ENCODE peak calls at places on chromosomes 1 and 21, in eight cellular contexts. F is GM12864, A is mammary epithelial cell, E is foreskin fibroblast, J is glutamatergic neuron, D is IMR-90, K is hepatocyte, H is OCI-LY7. Y is an unnamed sample.

GRCh38 chr1:16430598-16430997 is 6.6 kb downstream of the SPATA21 start:
- DNase-seq in F (no peak), A (peak), E (no peak), J (no peak), D (no peak), K (no peak), H (peak), Y (no peak)

GRCh38 chr21:28138272-28138671 is 854.4 kb downstream of the LTN1 start:
- DNase-seq in F (no peak), A (no peak), E (no peak), J (no peak), D (peak), K (no peak), H (no peak), Y (no peak)

GRCh38 chr1:161196521-161197451 is 2.1 kb downstream of the ADAMTS4 start:
- DNase-seq in F (no peak), A (no peak), E (peak), J (no peak), D (peak), K (peak), H (no peak), Y (no peak)

GRCh38 chr1:18480315-18481189 is at the start of gene KLHDC7A:
- DNase-seq in F (no peak), A (peak), E (no peak), J (no peak), D (no peak), K (peak), H (peak), Y (no peak)

GRCh38 chr1:2152914-2153313 is 41.7 kb downstream of the FAAP20 start:
- DNase-seq in F (no peak), A (peak), E (no peak), J (no peak), D (no peak), K (no peak), H (no peak), Y (no peak)

GRCh38 chr1:211620097-211620496 is 41.1 kb upstream of the SLC30A1 start:
- DNase-seq in F (no peak), A (no peak), E (no peak), J (no peak), D (no peak), K (no peak), H (no peak), Y (no peak)

GRCh38 chr1:243233908-243234307 is 21.2 kb downstream of the CEP170 start:
- DNase-seq in F (no peak), A (no peak), E (peak), J (no peak), D (peak), K (no peak), H (no peak), Y (no peak)

GRCh38 chr1:146036241-146036989 is 14.9 kb upstream of the HJV start:
- DNase-seq in F (no peak), A (no peak), E (no peak), J (no peak), D (no peak), K (no peak), H (peak), Y (no peak)

GRCh38 chr21:34807146-34807880 is 138.5 kb downstream of the CLIC6 start:
- DNase-seq in F (peak), A (peak), E (peak), J (no peak), D (peak), K (peak), H (no peak), Y (peak)

GRCh38 chr1:70866522-70867256 is 180.9 kb downstream of the PTGER3 start:
- DNase-seq in F (no peak), A (no peak), E (no peak), J (no peak), D (no peak), K (no peak), H (no peak), Y (no peak)
- TF ChIP-seq CTCF in F (no peak), A (peak), E (no peak), J (no peak), D (no peak), K (no peak), H (peak), Y (no peak)

GRCh38 chr1:115478933-115479551 is 141.0 kb upstream of the NGF start:
- DNase-seq in F (no peak), A (no peak), E (no peak), J (no peak), D (no peak), K (no peak), H (no peak), Y (no peak)

GRCh38 chr1:115477071-115477470 is 139.0 kb upstream of the NGF start:
- DNase-seq in F (no peak), A (no peak), E (no peak), J (no peak), D (no peak), K (no peak), H (no peak), Y (no peak)

GRCh38 chr1:115475252-115475651 is 137.2 kb upstream of the NGF start:
- DNase-seq in F (no peak), A (no peak), E (no peak), J (no peak), D (no peak), K (no peak), H (no peak), Y (no peak)

GRCh38 chr1:115475901-115476300 is 137.9 kb upstream of the NGF start:
- DNase-seq in F (no peak), A (no peak), E (no peak), J (peak), D (no peak), K (no peak), H (no peak), Y (no peak)

DNA sequence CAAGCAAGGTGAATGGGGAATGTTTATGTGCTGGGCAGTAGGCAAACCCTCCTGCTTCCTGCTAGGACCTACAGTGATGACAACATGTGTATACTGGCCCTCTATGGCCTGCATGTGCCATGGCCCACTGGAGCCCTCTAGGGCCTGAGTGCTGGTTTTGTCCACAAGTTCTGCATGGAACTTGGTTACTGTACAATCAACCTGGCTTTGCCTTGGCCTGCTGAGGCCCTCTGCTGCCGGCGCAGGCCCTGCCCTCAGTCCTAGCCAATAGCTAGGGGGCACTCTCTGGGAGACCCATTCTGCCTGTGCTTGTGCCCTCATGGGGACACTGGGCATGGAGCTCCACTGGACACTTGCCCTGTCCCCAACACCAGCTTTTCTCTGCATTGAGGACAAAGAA is 138.6 kb upstream of the NGF start:
- DNase-seq in F (no peak), A (no peak), E (no peak), J (no peak), D (no peak), K (no peak), H (peak), Y (no peak)
- TF ChIP-seq CTCF in F (no peak), A (no peak), E (peak), J (no peak), D (peak), K (no peak), H (peak), Y (no peak)

GRCh38 chr1:248625971-248626370 is 8.9 kb downstream of the OR2T11 start:
- DNase-seq in F (no peak), A (no peak), E (no peak), J (no peak), D (no peak), K (no peak), H (no peak), Y (no peak)

GRCh38 chr1:248622491-248623106 is 12.3 kb downstream of the OR2T11 start:
- DNase-seq in F (peak), A (peak), E (no peak), J (no peak), D (peak), K (no peak), H (peak), Y (peak)

GRCh38 chr1:248627971-248628844 is 6.7 kb downstream of the OR2T11 start:
- DNase-seq in F (peak), A (no peak), E (no peak), J (no peak), D (no peak), K (no peak), H (no peak), Y (peak)

GRCh38 chr1:248630551-248630950 is 4.3 kb downstream of the OR2T11 start:
- DNase-seq in F (no peak), A (no peak), E (no peak), J (no peak), D (no peak), K (no peak), H (no peak), Y (no peak)

GRCh38 chr1:248625166-248625565 is 9.7 kb downstream of the OR2T11 start:
- DNase-seq in F (no peak), A (no peak), E (no peak), J (no peak), D (no peak), K (no peak), H (no peak), Y (no peak)
- TF ChIP-seq CTCF in F (no peak), A (no peak), E (no peak), J (no peak), D (no peak), K (no peak), H (no peak), Y (no peak)

GRCh38 chr1:27033059-27033746 is 20.6 kb upstream of the TENT5B start:
- DNase-seq in F (no peak), A (peak), E (no peak), J (no peak), D (no peak), K (no peak), H (no peak), Y (no peak)

GRCh38 chr1:27037518-27037917 is 24.9 kb upstream of the TENT5B start:
- DNase-seq in F (no peak), A (no peak), E (no peak), J (no peak), D (no peak), K (no peak), H (no peak), Y (no peak)

GRCh38 chr1:27035344-27035743 is 22.7 kb upstream of the TENT5B start:
- DNase-seq in F (no peak), A (no peak), E (no peak), J (no peak), D (no peak), K (no peak), H (no peak), Y (no peak)

GRCh38 chr1:27038020-27038419 is 25.4 kb upstream of the TENT5B start:
- DNase-seq in F (no peak), A (no peak), E (no peak), J (no peak), D (no peak), K (no peak), H (no peak), Y (no peak)

GRCh38 chr1:27036718-27037117 is 24.1 kb upstream of the TENT5B start:
- DNase-seq in F (no peak), A (no peak), E (no peak), J (no peak), D (no peak), K (no peak), H (no peak), Y (no peak)
- TF ChIP-seq CTCF in F (no peak), A (no peak), E (no peak), J (no peak), D (no peak), K (no peak), H (no peak), Y (no peak)

GRCh38 chr1:24567792-24568388 is 12.0 kb downstream of the NCMAP start:
- DNase-seq in F (no peak), A (peak), E (no peak), J (peak), D (no peak), K (peak), H (no peak), Y (no peak)
- TF ChIP-seq CTCF in F (no peak), A (peak), E (no peak), J (no peak), D (no peak), K (peak), H (peak), Y (no peak)

GRCh38 chr1:75908717-75909152 is 23.5 kb downstream of the ASB17 start:
- DNase-seq in F (peak), A (peak), E (peak), J (peak), D (peak), K (peak), H (peak), Y (peak)
- TF ChIP-seq CTCF in F (peak), A (peak), E (peak), J (peak), D (peak), K (peak), H (peak), Y (peak)

GRCh38 chr1:151402764-151403163 is 3.4 kb downstream of the PSMB4 start:
- DNase-seq in F (no peak), A (no peak), E (no peak), J (no peak), D (no peak), K (no peak), H (no peak), Y (no peak)

GRCh38 chr1:151403612-151404011 is 4.2 kb downstream of the PSMB4 start:
- DNase-seq in F (no peak), A (no peak), E (no peak), J (no peak), D (no peak), K (no peak), H (no peak), Y (no peak)

GRCh38 chr1:151401860-151402259 is 2.5 kb downstream of the PSMB4 start:
- DNase-seq in F (no peak), A (no peak), E (no peak), J (no peak), D (no peak), K (no peak), H (no peak), Y (no peak)

GRCh38 chr1:151406176-151406575 is 6.8 kb downstream of the PSMB4 start:
- DNase-seq in F (no peak), A (no peak), E (no peak), J (no peak), D (no peak), K (no peak), H (no peak), Y (no peak)

GRCh38 chr1:151405167-151405951 is 6.0 kb downstream of the PSMB4 start:
- DNase-seq in F (no peak), A (no peak), E (no peak), J (no peak), D (no peak), K (no peak), H (no peak), Y (no peak)
- TF ChIP-seq CTCF in F (no peak), A (no peak), E (no peak), J (no peak), D (no peak), K (no peak), H (no peak), Y (no peak)

DNA sequence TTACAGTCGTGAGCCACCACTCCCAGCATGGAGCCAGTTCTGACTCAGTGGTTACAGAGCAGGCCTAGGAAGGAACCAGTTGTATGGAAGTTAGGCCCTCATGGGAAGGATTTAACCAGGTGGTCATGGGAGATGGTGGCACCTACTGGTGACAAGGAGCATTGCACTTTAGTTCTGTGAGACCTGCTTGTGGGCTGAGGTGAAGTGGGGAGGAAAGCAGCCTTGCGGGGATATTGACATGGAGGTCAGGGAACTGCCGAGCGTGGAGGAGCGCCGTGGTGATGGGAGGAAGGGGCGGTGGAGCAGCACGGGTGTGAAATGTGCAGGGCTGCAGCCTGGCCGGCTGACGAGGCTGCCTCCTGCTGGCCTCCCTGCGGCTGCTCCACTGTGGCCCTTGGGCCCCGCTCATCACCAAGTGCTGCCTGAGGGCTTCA is 100.4 kb downstream of the GALNT2 start:
- DNase-seq in F (peak), A (peak), E (peak), J (no peak), D (peak), K (no peak), H (peak), Y (peak)
- TF ChIP-seq CTCF in F (peak), A (peak), E (peak), J (peak), D (peak), K (peak), H (peak), Y (peak)

GRCh38 chr1:1013105-1013921 is at the start of gene ISG15:
- DNase-seq in F (peak), A (peak), E (peak), J (no peak), D (peak), K (peak), H (peak), Y (peak)
- TF ChIP-seq CTCF in F (no peak), A (no peak), E (no peak), J (no peak), D (no peak), K (no peak), H (no peak), Y (no peak)

GRCh38 chr1:83583351-83584014 is 415.4 kb downstream of the TTLL7 start:
- DNase-seq in F (no peak), A (no peak), E (peak), J (no peak), D (no peak), K (peak), H (no peak), Y (no peak)
- TF ChIP-seq CTCF in F (peak), A (peak), E (peak), J (no peak), D (no peak), K (peak), H (no peak), Y (no peak)

Y was measured in GM13976.